ENCODE peak calls at places on chromosomes 16 and 17, in four cellular contexts. One of them, this sample, is unnamed.

GRCh38 chr17:21294321-21295035 is 10.0 kb downstream of the MAP2K3 start:
- DNase-seq in prostate gland: no peak
- DNase-seq in GM12878: no peak
- DNase-seq in GM12892: no peak
- DNase-seq in this sample: no peak

GRCh38 chr16:60295451-60295850 is 1561.3 kb upstream of the GOT2 start:
- DNase-seq in prostate gland: no peak
- DNase-seq in GM12878: no peak
- DNase-seq in GM12892: no peak
- DNase-seq in this sample: no peak

GRCh38 chr16:74291176-74291575 is 5.4 kb upstream of the PSMD7 start:
- DNase-seq in GM12892: no peak
- DNase-seq in prostate gland: no peak
- DNase-seq in GM12878: no peak
- DNase-seq in this sample: no peak

GRCh38 chr16:70700101-70701020 is 14.5 kb upstream of the MTSS2 start:
- DNase-seq in GM12878: no peak
- DNase-seq in prostate gland: peak
- DNase-seq in GM12892: no peak
- DNase-seq in this sample: peak

GRCh38 chr17:12627177-12627629 is 38.5 kb upstream of the MYOCD start:
- DNase-seq in GM12878: no peak
- DNase-seq in GM12892: no peak
- DNase-seq in prostate gland: peak
- DNase-seq in this sample: no peak

GRCh38 chr17:81983011-81983638 is 5.7 kb downstream of the ASPSCR1 start:
- DNase-seq in GM12878: no peak
- DNase-seq in prostate gland: no peak
- DNase-seq in GM12892: no peak
- DNase-seq in this sample: no peak

GRCh38 chr17:9002610-9003354 is 18.5 kb upstream of the NTN1 start:
- DNase-seq in prostate gland: peak
- DNase-seq in GM12892: peak
- DNase-seq in GM12878: no peak
- DNase-seq in this sample: no peak

GRCh38 chr17:41339571-41340169 is 11.0 kb downstream of the KRT33A start:
- DNase-seq in prostate gland: no peak
- DNase-seq in GM12878: no peak
- DNase-seq in GM12892: no peak
- DNase-seq in this sample: no peak

GRCh38 chr17:59783221-59784016 is 76.0 kb downstream of the VMP1 start:
- DNase-seq in prostate gland: no peak
- DNase-seq in GM12892: no peak
- DNase-seq in GM12878: no peak
- DNase-seq in this sample: no peak

GRCh38 chr17:50234581-50234980 is 33.1 kb upstream of the COL1A1 start:
- DNase-seq in GM12878: no peak
- DNase-seq in GM12892: no peak
- DNase-seq in prostate gland: no peak
- DNase-seq in this sample: no peak

GRCh38 chr16:88010971-88011483 is 59.8 kb downstream of the BANP start:
- DNase-seq in GM12892: no peak
- DNase-seq in GM12878: no peak
- DNase-seq in prostate gland: no peak
- DNase-seq in this sample: no peak

GRCh38 chr16:10242916-10243315 is 60.7 kb upstream of the GRIN2A start:
- DNase-seq in GM12892: no peak
- DNase-seq in GM12878: peak
- DNase-seq in prostate gland: no peak
- DNase-seq in this sample: no peak

GRCh38 chr16:11240636-11241473 is 15.1 kb downstream of the SOCS1 start:
- DNase-seq in GM12878: no peak
- DNase-seq in GM12892: no peak
- DNase-seq in prostate gland: no peak
- DNase-seq in this sample: no peak

GRCh38 chr17:41793749-41794602 is 7.5 kb upstream of the JUP start:
- DNase-seq in GM12878: no peak
- DNase-seq in GM12892: no peak
- DNase-seq in prostate gland: no peak
- DNase-seq in this sample: no peak

GRCh38 chr17:79803997-79804855 is 7.3 kb upstream of the CBX8 start:
- DNase-seq in prostate gland: no peak
- DNase-seq in GM12878: peak
- DNase-seq in GM12892: no peak
- DNase-seq in this sample: no peak

GRCh38 chr17:58741121-58741625 is 14.5 kb upstream of the PPM1E start:
- DNase-seq in prostate gland: no peak
- DNase-seq in GM12892: no peak
- DNase-seq in GM12878: no peak
- DNase-seq in this sample: no peak

GRCh38 chr17:1179112-1179634 is 608 bp downstream of the ABR start:
- DNase-seq in GM12878: no peak
- DNase-seq in GM12892: no peak
- DNase-seq in prostate gland: no peak
- DNase-seq in this sample: no peak

GRCh38 chr16:60166111-60166510 is 1432.0 kb upstream of the GOT2 start:
- DNase-seq in prostate gland: no peak
- DNase-seq in GM12878: no peak
- DNase-seq in GM12892: no peak
- DNase-seq in this sample: no peak

GRCh38 chr17:78787444-78787843 is 5.4 kb upstream of the CYTH1 start:
- DNase-seq in prostate gland: no peak
- DNase-seq in GM12892: no peak
- DNase-seq in GM12878: no peak
- DNase-seq in this sample: no peak

GRCh38 chr16:6483634-6484033 is 849.0 kb upstream of the RBFOX1 start:
- DNase-seq in GM12878: no peak
- DNase-seq in prostate gland: no peak
- DNase-seq in GM12892: no peak
- DNase-seq in this sample: no peak

GRCh38 chr16:81863630-81864352 is 84.7 kb downstream of the PLCG2 start:
- DNase-seq in GM12878: peak
- DNase-seq in GM12892: peak
- DNase-seq in prostate gland: no peak
- DNase-seq in this sample: no peak

GRCh38 chr16:80802902-80803301 is 1.5 kb downstream of the CDYL2 start:
- DNase-seq in GM12892: no peak
- DNase-seq in GM12878: no peak
- DNase-seq in prostate gland: no peak
- DNase-seq in this sample: no peak

GRCh38 chr17:8574687-8575086 is 55.8 kb downstream of the MYH10 start:
- DNase-seq in GM12878: no peak
- DNase-seq in prostate gland: no peak
- DNase-seq in GM12892: no peak
- DNase-seq in this sample: no peak

GRCh38 chr16:65071371-65072311 is 50.2 kb downstream of the CDH11 start:
- DNase-seq in GM12878: no peak
- DNase-seq in GM12892: no peak
- DNase-seq in prostate gland: no peak
- DNase-seq in this sample: no peak

GRCh38 chr16:28925386-28926228 is 569 bp upstream of the RABEP2 start:
- DNase-seq in GM12892: no peak
- DNase-seq in GM12878: no peak
- DNase-seq in prostate gland: peak
- DNase-seq in this sample: no peak

GRCh38 chr16:4179020-4179419 is 62.8 kb upstream of the ADCY9 start:
- DNase-seq in GM12878: no peak
- DNase-seq in GM12892: no peak
- DNase-seq in prostate gland: peak
- DNase-seq in this sample: peak

GRCh38 chr17:41647940-41648410 is 23.6 kb upstream of the KRT17 start:
- DNase-seq in GM12878: no peak
- DNase-seq in prostate gland: peak
- DNase-seq in GM12892: peak
- DNase-seq in this sample: peak

GRCh38 chr16:47072158-47072557 is 71.6 kb downstream of the NETO2 start:
- DNase-seq in GM12878: no peak
- DNase-seq in GM12892: no peak
- DNase-seq in prostate gland: no peak
- DNase-seq in this sample: no peak

GRCh38 chr16:88402551-88402950 is 19.8 kb downstream of the ZNF469 start:
- DNase-seq in GM12892: no peak
- DNase-seq in GM12878: no peak
- DNase-seq in prostate gland: no peak
- DNase-seq in this sample: no peak

DNA sequence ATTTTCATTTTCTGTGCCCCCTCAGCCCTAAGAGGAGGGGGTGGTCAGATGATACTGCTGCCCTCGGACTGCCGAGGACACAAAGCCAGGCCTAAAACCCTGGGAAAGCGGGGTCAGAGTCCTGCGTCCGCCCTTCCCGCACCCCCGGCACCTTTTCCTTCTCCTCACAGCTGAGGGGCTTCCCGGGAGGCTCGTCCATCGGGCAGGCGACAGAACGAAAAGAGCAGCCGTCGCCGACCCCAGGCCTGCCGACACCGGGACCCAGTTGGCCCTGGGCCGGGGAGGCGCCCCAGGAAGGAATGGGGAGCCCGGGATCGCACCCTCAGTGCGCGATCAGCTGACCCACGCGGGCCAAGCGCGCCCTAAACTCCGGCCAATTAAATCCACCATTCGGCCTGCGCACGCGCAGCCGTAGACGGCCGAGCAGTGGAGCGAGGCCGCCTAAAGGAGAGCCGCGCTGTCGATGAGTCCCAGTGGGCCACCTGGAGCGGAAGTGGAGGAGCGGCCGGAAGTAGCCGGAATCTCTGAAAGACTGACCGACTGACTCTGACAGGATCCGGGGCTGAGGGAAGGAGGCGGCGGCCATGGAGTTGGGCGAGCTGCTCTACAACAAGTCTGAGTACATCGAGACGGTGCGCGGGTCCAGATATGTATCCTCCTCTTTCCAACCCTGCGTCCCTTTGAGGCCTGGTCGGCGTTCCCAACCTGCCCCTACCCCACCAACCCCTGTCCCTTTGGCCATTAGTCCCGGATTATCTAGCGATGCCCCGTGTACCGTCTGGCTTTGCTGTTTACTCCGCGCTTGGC is at the start of the genes DCTN5 and PALB2:
- DNase-seq in prostate gland: peak
- DNase-seq in GM12878: peak
- DNase-seq in GM12892: peak
- DNase-seq in this sample: peak
- TF ChIP-seq POLR2A in prostate gland: peak
- TF ChIP-seq POLR2A in GM12878: peak
- TF ChIP-seq POLR2A in GM12892: peak
- TF ChIP-seq POLR2A in this sample: peak

DNA sequence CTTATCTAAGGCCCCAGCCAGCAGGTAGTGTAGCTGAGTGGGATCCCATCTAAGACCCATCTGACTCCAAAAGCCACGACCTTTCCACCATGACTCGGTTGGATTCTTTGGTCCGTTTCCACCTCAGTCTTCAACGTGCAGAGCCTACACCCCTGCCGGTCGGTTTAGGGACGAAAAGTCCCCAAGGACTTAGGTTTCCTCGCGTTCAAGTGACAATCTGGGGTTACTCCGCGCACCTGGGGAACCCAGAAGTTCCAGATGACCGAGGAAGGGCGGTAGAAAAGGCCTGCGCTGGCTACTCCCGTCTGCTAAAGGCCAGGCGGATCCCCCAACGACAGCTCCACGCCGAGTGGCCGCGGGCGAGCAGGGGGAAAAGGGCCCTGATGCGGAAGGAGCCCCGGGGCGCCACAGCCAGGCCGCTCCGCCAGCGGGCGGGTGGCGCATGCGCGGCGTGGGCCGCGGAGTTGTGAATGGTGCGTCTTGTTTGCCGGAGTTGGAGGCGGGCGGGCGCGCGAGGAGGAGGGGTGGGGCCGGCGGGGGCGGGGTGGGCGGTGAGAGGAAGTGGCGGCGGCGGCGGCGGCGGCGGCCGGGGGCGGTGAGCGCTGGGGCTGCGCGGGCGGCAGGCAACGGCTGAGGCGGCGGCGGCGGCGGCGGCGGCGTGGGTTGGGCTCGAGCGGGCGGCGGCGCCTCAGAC is at the start of gene CBFB:
- DNase-seq in GM12892: peak
- DNase-seq in GM12878: peak
- DNase-seq in prostate gland: peak
- DNase-seq in this sample: peak
- TF ChIP-seq POLR2A in GM12892: peak
- TF ChIP-seq POLR2A in GM12878: peak
- TF ChIP-seq POLR2A in prostate gland: peak
- TF ChIP-seq POLR2A in this sample: peak

GRCh38 chr16:25014500-25015147 is 545 bp downstream of the ARHGAP17 start:
- DNase-seq in prostate gland: peak
- DNase-seq in GM12892: no peak
- DNase-seq in GM12878: no peak
- DNase-seq in this sample: peak
- TF ChIP-seq POLR2A in prostate gland: no peak
- TF ChIP-seq POLR2A in GM12892: no peak
- TF ChIP-seq POLR2A in GM12878: no peak
- TF ChIP-seq POLR2A in this sample: no peak

DNA sequence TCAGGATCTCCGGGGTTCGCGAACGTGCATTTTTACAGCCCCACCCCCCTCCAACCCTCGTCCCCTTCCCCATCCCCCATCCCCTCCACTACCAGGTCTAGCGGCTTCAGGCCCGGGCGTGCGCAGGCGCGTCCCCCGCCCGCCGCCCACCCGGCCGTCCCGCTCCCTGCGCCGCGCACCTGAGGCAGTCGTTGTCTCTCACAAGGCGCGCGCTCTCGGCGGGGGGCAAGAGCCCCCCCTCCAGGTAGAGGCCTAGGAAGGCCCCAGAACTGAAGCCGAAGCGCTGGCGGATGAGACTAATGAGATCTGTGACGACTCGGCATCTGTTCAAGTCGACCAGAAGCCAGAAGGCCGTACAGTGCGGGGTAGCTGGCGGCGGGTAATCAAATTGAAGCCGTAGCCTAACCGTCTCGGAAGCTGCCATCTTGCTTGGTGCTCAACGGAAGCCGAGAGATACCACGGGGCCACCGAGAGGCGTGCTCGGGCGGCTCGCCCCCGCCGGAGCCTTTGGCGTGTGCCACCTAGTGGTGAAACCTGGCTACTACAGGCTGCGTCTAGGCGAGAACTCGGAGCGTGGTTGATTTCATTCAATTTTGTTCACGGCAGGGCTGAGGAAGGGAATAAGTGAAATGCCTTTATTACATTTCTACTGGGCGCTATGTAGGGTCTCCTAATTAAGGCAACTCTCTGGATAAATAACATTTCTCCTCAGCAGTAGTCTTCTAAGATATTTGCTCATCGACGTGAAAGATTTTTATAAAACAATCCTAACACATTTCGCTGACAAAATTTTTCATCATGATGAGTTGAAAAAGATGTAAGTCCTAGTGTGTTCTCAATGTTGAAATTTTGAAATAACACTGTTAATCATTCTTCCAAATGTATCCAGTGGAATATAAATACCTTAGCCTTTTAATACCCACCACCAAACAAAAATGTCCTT is at the start of gene COIL:
- DNase-seq in prostate gland: peak
- DNase-seq in GM12892: peak
- DNase-seq in GM12878: peak
- DNase-seq in this sample: peak
- TF ChIP-seq POLR2A in prostate gland: peak
- TF ChIP-seq POLR2A in GM12892: peak
- TF ChIP-seq POLR2A in GM12878: peak
- TF ChIP-seq POLR2A in this sample: peak

GRCh38 chr17:29155235-29155965 is 24.8 kb downstream of the MYO18A start:
- DNase-seq in prostate gland: no peak
- DNase-seq in GM12878: no peak
- DNase-seq in GM12892: no peak
- DNase-seq in this sample: peak
- TF ChIP-seq POLR2A in prostate gland: no peak
- TF ChIP-seq POLR2A in GM12878: no peak
- TF ChIP-seq POLR2A in GM12892: no peak
- TF ChIP-seq POLR2A in this sample: peak

GRCh38 chr16:50594332-50595260 is 46.4 kb downstream of the NKD1 start:
- DNase-seq in GM12878: no peak
- DNase-seq in prostate gland: no peak
- DNase-seq in GM12892: no peak
- DNase-seq in this sample: no peak
- TF ChIP-seq POLR2A in GM12878: no peak
- TF ChIP-seq POLR2A in prostate gland: no peak
- TF ChIP-seq POLR2A in GM12892: no peak
- TF ChIP-seq POLR2A in this sample: no peak